ENCODE peak calls at places on chromosomes 2 and 18, in five cellular contexts. M, Q, C, K and T are unnamed samples.

GRCh38 chr2:195879153-195879552 is 189.5 kb downstream of the DNAH7 start:
- DNase-seq in M (no peak), Q (no peak), C (no peak), K (no peak), T (no peak)

GRCh38 chr2:212640428-212640827 is 101.8 kb upstream of the ERBB4 start:
- DNase-seq in M (no peak), Q (no peak), C (peak), K (no peak), T (no peak)

GRCh38 chr2:241833101-241833937 is 24.3 kb downstream of the NEU4 start:
- DNase-seq in M (no peak), Q (no peak), C (peak), K (no peak), T (peak)

GRCh38 chr18:38851526-38851925 is 1285.9 kb upstream of the CELF4 start:
- DNase-seq in M (no peak), Q (no peak), C (no peak), K (no peak), T (no peak)

GRCh38 chr2:238433941-238434845 is 7.5 kb downstream of the ASB1 start:
- DNase-seq in M (peak), Q (no peak), C (no peak), K (no peak), T (peak)

GRCh38 chr2:158359846-158360245 is 96.7 kb downstream of the CCDC148 start:
- DNase-seq in M (peak), Q (no peak), C (peak), K (peak), T (peak)

GRCh38 chr2:42827647-42828486 is 35.5 kb upstream of the HAAO start:
- DNase-seq in M (peak), Q (peak), C (peak), K (peak), T (peak)

GRCh38 chr2:214057986-214058385 is 352.9 kb upstream of the VWC2L start:
- DNase-seq in M (no peak), Q (no peak), C (no peak), K (no peak), T (no peak)

GRCh38 chr2:22883054-22883453 is 501.9 kb upstream of the KLHL29 start:
- DNase-seq in M (no peak), Q (no peak), C (no peak), K (no peak), T (no peak)

GRCh38 chr2:240451791-240452470 is 16.5 kb downstream of the GPC1 start:
- DNase-seq in M (no peak), Q (no peak), C (no peak), K (no peak), T (no peak)
- H3K18ac ChIP-seq in M (peak), Q (no peak), C (no peak), K (peak), T (no peak)

GRCh38 chr2:20186855-20187187 is 38.1 kb downstream of the SDC1 start:
- DNase-seq in M (no peak), Q (no peak), C (no peak), K (no peak), T (no peak)
- H3K18ac ChIP-seq in M (no peak), Q (no peak), C (no peak), K (peak), T (no peak)

DNA sequence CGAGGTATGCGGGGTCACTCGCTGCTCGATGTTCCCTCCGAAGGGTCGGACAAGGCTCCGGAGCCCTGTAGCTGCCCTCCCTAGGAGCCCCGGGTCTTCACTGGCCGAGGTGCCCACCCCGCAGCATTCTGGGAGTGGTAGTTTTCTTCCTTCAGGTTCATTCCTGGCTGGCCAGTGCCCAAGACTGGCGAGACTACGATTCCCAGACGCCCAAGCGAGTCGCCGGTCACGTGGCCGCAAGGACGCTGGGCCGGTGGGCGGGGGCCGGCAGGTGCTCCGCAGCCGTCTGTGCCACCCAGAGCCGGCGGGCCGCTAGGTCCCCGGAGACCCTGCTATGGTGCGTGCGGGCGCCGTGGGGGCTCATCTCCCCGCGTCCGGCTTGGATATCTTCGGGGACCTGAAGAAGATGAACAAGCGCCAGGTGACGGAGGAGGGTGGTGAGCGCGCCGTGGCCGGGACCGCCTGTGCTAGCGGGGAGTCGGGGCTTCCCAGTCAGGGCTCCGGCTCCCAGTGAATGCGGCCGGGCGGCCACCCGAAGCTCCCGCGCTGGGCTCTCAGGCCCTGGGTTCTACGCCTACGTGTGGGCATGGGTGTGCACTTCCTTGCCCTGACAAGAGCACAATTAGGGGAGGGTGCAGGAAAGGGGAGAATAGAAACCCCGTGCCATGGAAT is at the start of gene SEC11C:
- DNase-seq in M (peak), Q (peak), C (peak), K (peak), T (peak)
- H3K18ac ChIP-seq in M (peak), Q (peak), C (no peak), K (peak), T (no peak)

GRCh38 chr2:264493-265468 is at the start of gene ACP1:
- DNase-seq in M (peak), Q (peak), C (peak), K (peak), T (peak)
- H3K18ac ChIP-seq in M (peak), Q (peak), C (peak), K (peak), T (peak)

DNA sequence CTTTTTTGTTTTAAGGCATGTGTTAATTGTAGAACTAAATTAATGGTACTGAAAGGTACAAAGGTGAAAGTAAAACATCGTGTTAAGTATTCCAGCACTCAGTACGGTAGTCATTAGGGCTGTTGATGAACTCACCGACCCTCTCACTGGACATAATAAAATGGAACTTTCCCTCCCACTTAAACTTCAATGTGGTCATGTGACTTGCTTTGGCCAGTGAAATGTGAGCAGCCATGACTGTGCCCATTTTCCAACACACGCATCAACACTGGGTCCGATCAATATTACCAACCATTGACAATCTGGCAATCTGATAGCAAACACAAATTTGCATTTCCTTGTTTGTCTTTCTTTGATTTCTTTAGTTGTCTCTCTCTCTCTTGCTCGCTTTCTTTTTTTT is 125.1 kb downstream of the SPP2 start:
- DNase-seq in M (no peak), Q (no peak), C (no peak), K (no peak), T (no peak)
- H3K18ac ChIP-seq in M (no peak), Q (no peak), C (no peak), K (no peak), T (no peak)

GRCh38 chr2:8487461-8487932 is 194.4 kb upstream of the ID2 start:
- DNase-seq in M (no peak), Q (peak), C (peak), K (no peak), T (no peak)
- H3K18ac ChIP-seq in M (no peak), Q (no peak), C (no peak), K (peak), T (no peak)

DNA sequence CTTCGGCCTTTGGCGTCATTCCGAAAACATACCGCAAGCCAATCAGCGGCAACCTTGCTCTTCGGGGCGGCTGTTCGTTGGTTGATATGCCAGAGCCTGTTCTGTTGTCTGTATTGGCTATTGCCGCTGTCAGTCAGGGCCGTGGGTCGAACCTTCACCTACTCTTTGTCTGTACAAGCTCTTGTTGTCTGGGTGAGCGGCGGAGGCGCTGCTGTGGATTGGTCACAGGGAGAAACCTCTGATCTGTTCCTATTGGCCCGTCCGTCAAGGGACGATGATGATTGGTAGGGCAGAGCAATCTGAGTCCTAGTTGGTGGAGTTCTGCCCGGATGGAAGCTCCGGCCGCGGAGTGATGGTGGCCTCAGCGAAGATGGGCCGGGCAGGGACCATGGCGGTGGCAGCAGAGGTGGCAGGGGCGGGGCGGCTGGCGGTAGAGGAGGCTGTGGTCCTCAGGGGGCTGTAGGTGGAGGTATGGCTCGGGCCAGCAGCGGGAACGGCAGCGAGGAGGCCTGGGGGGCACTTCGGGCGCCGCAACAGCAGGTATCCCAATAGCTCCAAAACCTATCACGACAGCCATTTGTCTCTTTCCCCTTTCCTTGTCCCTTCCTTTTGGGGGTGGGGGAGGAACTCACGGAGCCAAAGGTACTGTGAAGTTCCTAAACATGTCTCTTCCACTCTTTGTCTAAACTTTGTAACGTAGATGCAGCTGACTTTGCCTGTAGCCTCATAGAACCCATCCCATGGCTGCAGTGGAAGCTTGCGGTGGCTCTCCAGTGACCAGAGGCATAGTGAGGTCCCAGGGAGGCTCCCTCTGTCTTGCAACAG is at the start of gene WBP1:
- DNase-seq in M (peak), Q (peak), C (peak), K (peak), T (peak)
- H3K18ac ChIP-seq in M (peak), Q (peak), C (peak), K (peak), T (no peak)

DNA sequence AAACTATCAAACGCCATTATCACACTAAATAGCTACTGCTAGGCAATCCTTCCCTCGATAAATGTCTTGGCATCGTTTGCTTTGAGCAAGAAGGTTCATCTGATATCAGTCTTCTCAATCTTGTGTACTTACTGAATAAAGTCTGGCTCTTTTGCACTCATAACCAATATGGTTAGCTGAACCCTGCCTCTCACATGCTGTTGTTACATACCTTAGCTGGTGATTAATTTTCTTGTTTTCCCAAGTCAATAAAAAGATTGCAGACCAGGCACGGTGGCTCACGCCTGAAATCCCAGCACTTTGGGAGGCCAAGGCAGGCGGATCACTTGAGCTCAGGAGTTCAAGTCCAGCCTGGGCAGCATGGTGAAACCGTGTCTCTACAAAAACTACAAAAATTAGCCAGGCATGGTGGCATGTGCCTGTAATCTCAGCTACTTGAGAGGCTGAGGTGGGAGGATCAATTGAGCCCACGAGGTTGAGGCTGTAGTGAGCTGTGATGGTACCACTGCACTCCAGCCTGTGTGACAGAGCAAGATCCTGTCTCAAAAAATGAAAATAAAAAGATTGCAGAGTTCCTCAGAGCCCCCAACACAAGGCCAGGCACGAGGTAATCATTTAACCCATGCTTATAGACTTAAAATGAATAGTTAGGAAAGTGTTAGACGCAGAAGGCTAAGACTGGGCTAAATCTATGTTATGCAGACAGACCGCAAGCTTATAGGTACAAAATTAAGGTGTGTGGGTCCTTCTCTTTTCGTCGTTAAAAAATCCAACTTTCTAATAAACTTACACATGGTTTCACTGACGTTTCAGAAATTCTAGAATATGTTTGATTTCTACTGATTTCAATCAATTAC is 177.5 kb downstream of the ALPK2 start:
- DNase-seq in M (no peak), Q (no peak), C (peak), K (no peak), T (no peak)
- H3K18ac ChIP-seq in M (no peak), Q (no peak), C (no peak), K (no peak), T (no peak)

GRCh38 chr2:20192781-20193180 is 32.1 kb downstream of the SDC1 start:
- DNase-seq in M (no peak), Q (no peak), C (no peak), K (no peak), T (no peak)

GRCh38 chr2:20191714-20192569 is 33.0 kb downstream of the SDC1 start:
- DNase-seq in M (no peak), Q (no peak), C (no peak), K (no peak), T (no peak)

GRCh38 chr2:20190170-20190569 is 34.8 kb downstream of the SDC1 start:
- DNase-seq in M (no peak), Q (no peak), C (no peak), K (no peak), T (no peak)

GRCh38 chr2:20189299-20189931 is 35.5 kb downstream of the SDC1 start:
- DNase-seq in M (no peak), Q (no peak), C (no peak), K (no peak), T (no peak)

GRCh38 chr2:20190862-20191713 is 33.8 kb downstream of the SDC1 start:
- DNase-seq in M (peak), Q (peak), C (peak), K (peak), T (no peak)
- H3K18ac ChIP-seq in M (no peak), Q (no peak), C (no peak), K (peak), T (no peak)

GRCh38 chr18:6486313-6486712 is 71.6 kb upstream of the L3MBTL4 start:
- DNase-seq in M (no peak), Q (no peak), C (no peak), K (no peak), T (no peak)
- H3K18ac ChIP-seq in M (no peak), Q (no peak), C (no peak), K (no peak), T (no peak)